ENCODE peak calls at places on chromosomes 3 and 15, in nine cellular contexts. J is adrenal gland; P is mesendoderm; I is dorsolateral prefrontal cortex; V is ELR; G is bronchial epithelial cell; T is fibroblast of the aortic adventitia; X is activated CD4-positive, CD25-positive, alpha-beta regulatory T cell treated with anti-CD3 and anti-CD28 coated beads, Interleukin-2, amount 50 U/mL, for 16 hours; Y is psoas muscle. O is an unnamed sample.
A peak's percentile ranks its signal among the peaks of the same experiment; 100 is the strongest.

GRCh38 chr15:50854594-50855490 is 53.6 kb upstream of the AP4E1 start:
- DNase-seq in P (peak; percentile 57), T (no peak), V (peak; percentile 19), I (no peak), Y (no peak), J (no peak), X (no peak), G (peak; percentile 95), O (peak; percentile 41)

GRCh38 chr15:27045796-27046195 is 74.8 kb downstream of the GABRG3 start:
- DNase-seq in P (no peak), T (no peak), G (no peak), Y (no peak), I (no peak), J (no peak), X (no peak), V (no peak), O (no peak)

GRCh38 chr3:132660745-132661067 is 577 bp downstream of the UBA5 start:
- DNase-seq in X (no peak), P (no peak), T (no peak), I (no peak), V (peak; percentile 54), G (peak; percentile 40), Y (no peak), J (no peak), O (peak; percentile 41)

GRCh38 chr3:57145852-57146251 is 19.3 kb downstream of the IL17RD start:
- DNase-seq in Y (no peak), X (no peak), V (no peak), P (no peak), I (no peak), T (no peak), G (no peak), J (no peak), O (no peak)

GRCh38 chr15:100919481-100920405 is 586 bp downstream of the LRRK1 start:
- DNase-seq in Y (no peak), J (no peak), V (peak; percentile 60), G (no peak), T (no peak), X (no peak), P (no peak), I (no peak), O (peak; percentile 45)

GRCh38 chr15:100075284-100075683 is 266.5 kb downstream of the ADAMTS17 start:
- DNase-seq in Y (no peak), T (no peak), I (no peak), G (no peak), V (no peak), P (no peak), X (no peak), J (no peak), O (no peak)

GRCh38 chr15:58573270-58573669 is 141.5 kb downstream of the LIPC start:
- DNase-seq in X (no peak), V (no peak), I (no peak), T (no peak), Y (no peak), J (no peak), P (no peak), G (no peak), O (no peak)

GRCh38 chr3:42151596-42152145 is 60.5 kb downstream of the TRAK1 start:
- DNase-seq in Y (no peak), T (no peak), J (no peak), G (peak; percentile 38), I (no peak), P (no peak), V (no peak), X (no peak), O (no peak)

GRCh38 chr3:109178701-109179100 is 42.2 kb downstream of the C3orf85 start:
- DNase-seq in X (no peak), T (no peak), G (no peak), Y (no peak), I (no peak), P (no peak), V (no peak), J (no peak), O (no peak)

GRCh38 chr3:49718419-49719213 is 868 bp downstream of the AMIGO3 start:
- DNase-seq in I (no peak), G (peak; percentile 14), X (no peak), V (no peak), P (no peak), T (no peak), Y (peak; percentile 62), J (peak; percentile 39), O (no peak)

GRCh38 chr15:70584838-70585706 is 178.3 kb downstream of the UACA start:
- DNase-seq in Y (no peak), I (no peak), X (no peak), T (no peak), V (peak; percentile 74), J (no peak), G (peak; percentile 51), P (peak; percentile 79), O (peak; percentile 62)

GRCh38 chr3:65632409-65632808 is 406.3 kb downstream of the MAGI1 start:
- DNase-seq in T (no peak), Y (no peak), G (no peak), X (no peak), I (no peak), J (no peak), P (no peak), V (no peak), O (no peak)

GRCh38 chr3:47464603-47465002 is 11.1 kb downstream of the SCAP start:
- DNase-seq in J (no peak), V (no peak), Y (no peak), X (no peak), G (peak; percentile 46), I (no peak), T (no peak), P (no peak), O (no peak)

GRCh38 chr3:60053518-60054265 is 1003.9 kb upstream of the CFAP20DC start:
- DNase-seq in J (no peak), G (peak; percentile 28), X (peak; percentile 26), Y (no peak), P (peak; percentile 56), I (no peak), T (no peak), V (no peak), O (peak; percentile 0)

GRCh38 chr3:155409336-155409735 is 115.9 kb upstream of the STRIT1 start:
- DNase-seq in P (peak; percentile 54), G (no peak), Y (no peak), I (no peak), V (no peak), X (no peak), J (no peak), T (no peak), O (no peak)

GRCh38 chr3:107024481-107025153 is 352.6 kb upstream of the CCDC54 start:
- DNase-seq in P (no peak), X (no peak), G (no peak), V (no peak), J (no peak), Y (peak; percentile 15), I (no peak), T (no peak), O (peak; percentile 16)

GRCh38 chr15:78492841-78493240 is 14.5 kb upstream of the HYKK start:
- DNase-seq in Y (no peak), V (no peak), T (peak; percentile 67), J (no peak), P (no peak), I (no peak), G (no peak), X (no peak), O (peak; percentile 26)

GRCh38 chr3:166471074-166471753 is 634.0 kb upstream of the BCHE start:
- DNase-seq in Y (no peak), J (no peak), T (no peak), V (no peak), P (no peak), X (no peak), G (no peak), I (no peak), O (no peak)

O was measured in EL.